ENCODE peak calls at places on chromosome 15, in seven cellular contexts. C is left colon, T is keratinocyte, Z is LHCN-M2, N is spleen, O is NCI-H2107, X is NCI-H1092 treated with DMSO at 0.1 percent for 48 hours. F is an unnamed sample.

GRCh38 chr15:52870015-52870414 is 79.9 kb upstream of the ONECUT1 start:
- DNase-seq in C (no peak), Z (no peak), O (no peak), T (no peak), X (no peak), N (no peak), F (peak; percentile 18)

GRCh38 chr15:93027413-93027812 is 61.6 kb downstream of the RGMA start:
- DNase-seq in Z (no peak), N (peak; percentile 84), T (no peak), C (no peak), X (no peak), O (no peak), F (no peak)

GRCh38 chr15:67928666-67929065 is 88.8 kb upstream of the RNU6-1 start:
- DNase-seq in C (no peak), X (no peak), O (no peak), T (no peak), N (no peak), Z (no peak), F (no peak)

GRCh38 chr15:41476416-41477048 is 17.1 kb upstream of the ITPKA start:
- DNase-seq in X (no peak), O (no peak), T (no peak), Z (no peak), N (no peak), C (no peak), F (no peak)

GRCh38 chr15:64749167-64749566 is 26.2 kb downstream of the RBPMS2 start:
- DNase-seq in C (peak; percentile 56), T (no peak), Z (peak; percentile 28), O (no peak), X (no peak), N (no peak), F (no peak)

GRCh38 chr15:58593870-58594269 is 155.6 kb downstream of the ADAM10 start:
- DNase-seq in N (no peak), O (no peak), Z (no peak), T (no peak), C (no peak), X (no peak), F (no peak)

GRCh38 chr15:80779658-80780415 is 667 bp downstream of the CEMIP start:
- DNase-seq in O (no peak), C (peak; percentile 29), Z (peak; percentile 28), T (no peak), X (peak; percentile 31), N (no peak), F (no peak)

GRCh38 chr15:36335211-36335610 is 244.2 kb upstream of the CDIN1 start:
- DNase-seq in N (no peak), Z (no peak), C (no peak), T (no peak), O (no peak), X (no peak), F (no peak)

GRCh38 chr15:44246521-44247268 is 41.8 kb upstream of the GOLM2 start:
- DNase-seq in O (no peak), X (no peak), C (no peak), T (no peak), Z (no peak), N (no peak), F (no peak)

GRCh38 chr15:68492855-68493254 is 60.9 kb upstream of the ITGA11 start:
- DNase-seq in Z (no peak), O (no peak), N (no peak), X (no peak), T (no peak), C (no peak), F (no peak)

GRCh38 chr15:39963806-39964205 is 29.9 kb downstream of the EIF2AK4 start:
- DNase-seq in N (no peak), C (no peak), X (no peak), O (no peak), Z (no peak), T (no peak), F (no peak)

GRCh38 chr15:98658831-98659699 is 10.7 kb downstream of the IGF1R start:
- DNase-seq in N (no peak), C (no peak), Z (peak; percentile 46), T (no peak), O (no peak), X (peak; percentile 21), F (no peak)

GRCh38 chr15:81235781-81236507 is 39.3 kb downstream of the IL16 start:
- DNase-seq in X (no peak), N (no peak), O (no peak), C (no peak), T (no peak), Z (peak; percentile 98), F (no peak)

GRCh38 chr15:49610166-49610918 is 10.3 kb downstream of the FAM227B start:
- DNase-seq in Z (no peak), C (no peak), N (no peak), O (no peak), T (no peak), X (no peak), F (no peak)

GRCh38 chr15:61070111-61070901 is 158.8 kb downstream of the RORA start:
- DNase-seq in C (no peak), X (no peak), N (no peak), O (no peak), Z (no peak), T (no peak), F (no peak)

GRCh38 chr15:67134577-67135492 is 69.4 kb downstream of the SMAD3 start:
- DNase-seq in C (peak; percentile 21), T (no peak), N (no peak), Z (no peak), X (no peak), O (no peak), F (no peak)

GRCh38 chr15:63601727-63602185 is 4.6 kb downstream of the FBXL22 start:
- DNase-seq in T (no peak), C (peak; percentile 74), X (peak; percentile 46), Z (peak; percentile 15), O (no peak), N (no peak), F (no peak)

GRCh38 chr15:68304611-68305337 is 27.2 kb downstream of the FEM1B start:
- DNase-seq in T (peak; percentile 69), C (no peak), O (no peak), X (no peak), Z (no peak), N (peak; percentile 62), F (peak; percentile 69)

GRCh38 chr15:63382966-63383710 is 1.5 kb upstream of the CA12 start:
- DNase-seq in X (no peak), N (no peak), O (no peak), T (no peak), Z (no peak), C (no peak), F (no peak)

GRCh38 chr15:46344906-46345305 is 710.1 kb downstream of the SQOR start:
- DNase-seq in C (no peak), N (no peak), X (no peak), Z (no peak), T (no peak), O (no peak), F (no peak)

GRCh38 chr15:68316061-68316804 is 38.7 kb downstream of the FEM1B start:
- DNase-seq in Z (no peak), O (no peak), T (no peak), N (peak; percentile 50), X (no peak), C (no peak), F (no peak)

GRCh38 chr15:38696120-38696727 is 131.6 kb upstream of the RASGRP1 start:
- DNase-seq in O (no peak), T (no peak), C (peak; percentile 35), X (no peak), Z (peak; percentile 53), N (no peak), F (no peak)

GRCh38 chr15:96268421-96269204 is 61.9 kb upstream of the NR2F2 start:
- DNase-seq in N (no peak), X (no peak), O (no peak), T (no peak), Z (peak; percentile 37), C (no peak), F (no peak)

GRCh38 chr15:40825661-40826088 is 2.8 kb downstream of the PPP1R14D start:
- DNase-seq in O (no peak), C (peak; percentile 86), N (no peak), T (no peak), Z (peak; percentile 20), X (no peak), F (no peak)

GRCh38 chr15:43518073-43518761 is 809 bp downstream of the MAP1A start:
- DNase-seq in C (no peak), T (no peak), O (no peak), Z (peak; percentile 55), N (no peak), X (peak; percentile 73), F (peak; percentile 87)

GRCh38 chr15:58546635-58547627 is 115.1 kb downstream of the LIPC start:
- DNase-seq in T (no peak), C (no peak), O (no peak), N (no peak), X (no peak), Z (peak; percentile 97), F (peak; percentile 77)

GRCh38 chr15:75923756-75924155 is 20.1 kb downstream of the FBXO22 start:
- DNase-seq in O (no peak), T (no peak), Z (no peak), N (no peak), C (no peak), X (no peak), F (no peak)

GRCh38 chr15:63380151-63380827 is 1.4 kb downstream of the CA12 start:
- DNase-seq in T (no peak), X (no peak), Z (no peak), C (no peak), N (no peak), O (no peak), F (no peak)

GRCh38 chr15:26442680-26443079 is 330.2 kb downstream of the GABRB3 start:
- DNase-seq in C (no peak), X (no peak), T (no peak), N (no peak), O (no peak), Z (no peak), F (no peak)

GRCh38 chr15:64731012-64731806 is 44.2 kb downstream of the RBPMS2 start:
- DNase-seq in C (peak; percentile 74), Z (peak; percentile 37), N (peak; percentile 95), O (peak; percentile 39), X (peak; percentile 51), T (peak; percentile 41), F (no peak)

GRCh38 chr15:55132672-55133071 is 64.1 kb downstream of the RSL24D1 start:
- DNase-seq in O (no peak), X (no peak), Z (no peak), C (no peak), T (no peak), N (no peak), F (no peak)

GRCh38 chr15:81215983-81216382 is 19.3 kb downstream of the IL16 start:
- DNase-seq in Z (no peak), O (no peak), N (no peak), X (no peak), C (no peak), T (no peak), F (no peak)

GRCh38 chr15:89898628-89899302 is 5.0 kb upstream of the AP3S2 start:
- DNase-seq in O (peak; percentile 8), C (no peak), T (peak; percentile 32), X (peak; percentile 0), Z (peak; percentile 42), N (no peak), F (no peak)

GRCh38 chr15:74541494-74542191 is 623 bp downstream of the ARID3B start:
- DNase-seq in X (peak; percentile 17), N (no peak), C (peak; percentile 44), T (no peak), O (no peak), Z (peak; percentile 32), F (no peak)

GRCh38 chr15:61197187-61197586 is 31.9 kb downstream of the RORA start:
- DNase-seq in X (no peak), C (no peak), T (no peak), Z (no peak), O (no peak), N (no peak), F (no peak)